ENCODE peak calls at places on chromosomes 11 and 22, in seven cellular contexts. One of them, this sample, is unnamed.
A peak's percentile ranks its signal among the peaks of the same experiment; 100 is the strongest.

GRCh38 chr11:36306888-36307287 is 10.8 kb downstream of the PRR5L start:
- DNase-seq in nephron progenitor cell: peak; percentile 41
- DNase-seq in BE2C: peak; percentile 15
- DNase-seq in epithelial cell of esophagus: peak; percentile 32
- DNase-seq in AG04449: no peak
- DNase-seq in sigmoid colon: no peak
- DNase-seq in adrenal gland: peak; percentile 53
- DNase-seq in this sample: no peak

GRCh38 chr11:100546714-100547113 is 140.4 kb upstream of the ARHGAP42 start:
- DNase-seq in nephron progenitor cell: no peak
- DNase-seq in adrenal gland: no peak
- DNase-seq in BE2C: no peak
- DNase-seq in sigmoid colon: no peak
- DNase-seq in AG04449: no peak
- DNase-seq in epithelial cell of esophagus: peak; percentile 96
- DNase-seq in this sample: no peak

GRCh38 chr11:62025429-62026105 is 58.1 kb upstream of the FTH1 start:
- DNase-seq in epithelial cell of esophagus: peak; percentile 99
- DNase-seq in nephron progenitor cell: no peak
- DNase-seq in adrenal gland: peak; percentile 68
- DNase-seq in sigmoid colon: peak; percentile 85
- DNase-seq in BE2C: no peak
- DNase-seq in AG04449: peak; percentile 55
- DNase-seq in this sample: no peak

GRCh38 chr11:2715716-2716350 is 16.0 kb upstream of the KCNQ1OT1 start:
- DNase-seq in BE2C: no peak
- DNase-seq in nephron progenitor cell: peak; percentile 65
- DNase-seq in epithelial cell of esophagus: no peak
- DNase-seq in adrenal gland: no peak
- DNase-seq in sigmoid colon: no peak
- DNase-seq in AG04449: no peak
- DNase-seq in this sample: no peak

GRCh38 chr11:85709983-85710382 is 24.0 kb upstream of the CCDC89 start:
- DNase-seq in BE2C: no peak
- DNase-seq in AG04449: no peak
- DNase-seq in nephron progenitor cell: no peak
- DNase-seq in epithelial cell of esophagus: no peak
- DNase-seq in sigmoid colon: no peak
- DNase-seq in adrenal gland: no peak
- DNase-seq in this sample: no peak

GRCh38 chr11:66868082-66868725 is 11.3 kb downstream of the LRFN4 start:
- DNase-seq in nephron progenitor cell: no peak
- DNase-seq in adrenal gland: no peak
- DNase-seq in sigmoid colon: no peak
- DNase-seq in AG04449: no peak
- DNase-seq in BE2C: no peak
- DNase-seq in epithelial cell of esophagus: no peak
- DNase-seq in this sample: no peak

GRCh38 chr11:18277560-18278271 is 11.7 kb downstream of the SAA1 start:
- DNase-seq in sigmoid colon: no peak
- DNase-seq in nephron progenitor cell: no peak
- DNase-seq in BE2C: no peak
- DNase-seq in epithelial cell of esophagus: no peak
- DNase-seq in AG04449: no peak
- DNase-seq in adrenal gland: no peak
- DNase-seq in this sample: no peak

GRCh38 chr11:11463397-11463796 is 110.3 kb upstream of the CSNK2A3 start:
- DNase-seq in adrenal gland: no peak
- DNase-seq in epithelial cell of esophagus: no peak
- DNase-seq in BE2C: peak; percentile 76
- DNase-seq in nephron progenitor cell: peak; percentile 60
- DNase-seq in sigmoid colon: no peak
- DNase-seq in AG04449: no peak
- DNase-seq in this sample: peak; percentile 93

GRCh38 chr22:22999473-22999872 is 70.8 kb upstream of the GNAZ start:
- DNase-seq in nephron progenitor cell: no peak
- DNase-seq in AG04449: no peak
- DNase-seq in sigmoid colon: no peak
- DNase-seq in epithelial cell of esophagus: peak; percentile 37
- DNase-seq in adrenal gland: no peak
- DNase-seq in BE2C: no peak
- DNase-seq in this sample: no peak

GRCh38 chr11:82195251-82195650 is 538.4 kb downstream of the FAM181B start:
- DNase-seq in nephron progenitor cell: no peak
- DNase-seq in BE2C: no peak
- DNase-seq in sigmoid colon: no peak
- DNase-seq in AG04449: no peak
- DNase-seq in epithelial cell of esophagus: no peak
- DNase-seq in adrenal gland: no peak
- DNase-seq in this sample: no peak

GRCh38 chr11:78493413-78493975 is 75.9 kb upstream of the GAB2 start:
- DNase-seq in sigmoid colon: no peak
- DNase-seq in BE2C: no peak
- DNase-seq in epithelial cell of esophagus: no peak
- DNase-seq in adrenal gland: no peak
- DNase-seq in AG04449: no peak
- DNase-seq in nephron progenitor cell: no peak
- DNase-seq in this sample: no peak

GRCh38 chr22:20552913-20553401 is 45.5 kb downstream of the MED15 start:
- DNase-seq in epithelial cell of esophagus: no peak
- DNase-seq in sigmoid colon: peak; percentile 67
- DNase-seq in nephron progenitor cell: no peak
- DNase-seq in BE2C: no peak
- DNase-seq in AG04449: no peak
- DNase-seq in adrenal gland: no peak
- DNase-seq in this sample: no peak

GRCh38 chr11:107293677-107294344 is 163.8 kb downstream of the CWF19L2 start:
- DNase-seq in epithelial cell of esophagus: no peak
- DNase-seq in nephron progenitor cell: peak; percentile 8
- DNase-seq in BE2C: peak; percentile 9
- DNase-seq in adrenal gland: no peak
- DNase-seq in sigmoid colon: no peak
- DNase-seq in AG04449: no peak
- DNase-seq in this sample: no peak

GRCh38 chr22:47053013-47053864 is 290.8 kb downstream of the TBC1D22A start:
- DNase-seq in sigmoid colon: no peak
- DNase-seq in adrenal gland: no peak
- DNase-seq in BE2C: no peak
- DNase-seq in nephron progenitor cell: no peak
- DNase-seq in epithelial cell of esophagus: no peak
- DNase-seq in AG04449: no peak
- DNase-seq in this sample: no peak

GRCh38 chr22:29205598-29206371 is at the start of gene EMID1:
- DNase-seq in epithelial cell of esophagus: peak; percentile 26
- DNase-seq in adrenal gland: peak; percentile 56
- DNase-seq in BE2C: peak; percentile 73
- DNase-seq in AG04449: no peak
- DNase-seq in nephron progenitor cell: peak; percentile 75
- DNase-seq in sigmoid colon: peak; percentile 76
- DNase-seq in this sample: no peak

GRCh38 chr11:7577226-7577882 is 63.6 kb downstream of the PPFIBP2 start:
- DNase-seq in nephron progenitor cell: no peak
- DNase-seq in adrenal gland: no peak
- DNase-seq in AG04449: no peak
- DNase-seq in sigmoid colon: peak; percentile 87
- DNase-seq in BE2C: peak; percentile 16
- DNase-seq in epithelial cell of esophagus: no peak
- DNase-seq in this sample: no peak

GRCh38 chr11:91100432-91100831 is 877.6 kb upstream of the CHORDC1 start:
- DNase-seq in epithelial cell of esophagus: peak; percentile 15
- DNase-seq in AG04449: peak; percentile 24
- DNase-seq in sigmoid colon: no peak
- DNase-seq in BE2C: no peak
- DNase-seq in nephron progenitor cell: no peak
- DNase-seq in adrenal gland: no peak
- DNase-seq in this sample: no peak

GRCh38 chr11:45501277-45501979 is 164.0 kb downstream of the CHST1 start:
- DNase-seq in adrenal gland: no peak
- DNase-seq in BE2C: no peak
- DNase-seq in nephron progenitor cell: peak; percentile 20
- DNase-seq in AG04449: no peak
- DNase-seq in epithelial cell of esophagus: no peak
- DNase-seq in sigmoid colon: no peak
- DNase-seq in this sample: no peak

GRCh38 chr11:10319691-10320090 is 14.8 kb downstream of the ADM start:
- DNase-seq in epithelial cell of esophagus: no peak
- DNase-seq in sigmoid colon: no peak
- DNase-seq in adrenal gland: no peak
- DNase-seq in AG04449: no peak
- DNase-seq in BE2C: no peak
- DNase-seq in nephron progenitor cell: no peak
- DNase-seq in this sample: no peak

GRCh38 chr22:25582946-25583345 is 18.5 kb downstream of the GRK3 start:
- DNase-seq in sigmoid colon: no peak
- DNase-seq in epithelial cell of esophagus: peak; percentile 11
- DNase-seq in adrenal gland: no peak
- DNase-seq in nephron progenitor cell: no peak
- DNase-seq in BE2C: no peak
- DNase-seq in AG04449: no peak
- DNase-seq in this sample: no peak

GRCh38 chr11:47127213-47127612 is 49.5 kb downstream of the ARFGAP2 start:
- DNase-seq in AG04449: no peak
- DNase-seq in adrenal gland: no peak
- DNase-seq in nephron progenitor cell: no peak
- DNase-seq in epithelial cell of esophagus: no peak
- DNase-seq in sigmoid colon: no peak
- DNase-seq in BE2C: no peak
- DNase-seq in this sample: no peak

GRCh38 chr22:34055525-34056200 is 135.4 kb upstream of the LARGE1 start:
- DNase-seq in epithelial cell of esophagus: peak; percentile 2
- DNase-seq in AG04449: no peak
- DNase-seq in sigmoid colon: no peak
- DNase-seq in BE2C: peak; percentile 6
- DNase-seq in adrenal gland: no peak
- DNase-seq in nephron progenitor cell: peak; percentile 44
- DNase-seq in this sample: no peak
- TF ChIP-seq CTCF in epithelial cell of esophagus: no peak
- TF ChIP-seq CTCF in AG04449: no peak
- TF ChIP-seq CTCF in sigmoid colon: no peak
- TF ChIP-seq CTCF in BE2C: no peak
- TF ChIP-seq CTCF in adrenal gland: no peak
- TF ChIP-seq CTCF in nephron progenitor cell: peak; percentile 27
- TF ChIP-seq CTCF in this sample: no peak

DNA sequence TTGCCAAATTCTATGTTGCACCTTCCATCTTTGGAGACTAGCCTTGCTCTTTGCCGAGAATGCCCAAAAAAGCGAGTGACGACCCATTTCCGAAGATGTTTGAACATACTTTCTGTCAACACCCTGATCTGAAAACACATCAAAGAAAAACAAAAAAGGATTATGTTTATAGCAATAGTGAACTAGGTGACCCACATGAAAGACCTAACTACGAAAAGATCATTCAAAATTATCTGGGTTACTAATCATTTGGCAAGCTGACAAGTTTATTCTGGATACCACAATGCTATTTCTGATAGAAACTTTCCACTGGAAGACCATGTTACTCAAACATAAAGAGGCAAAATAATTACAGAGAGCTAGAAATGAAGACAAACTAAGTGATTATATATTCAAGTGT is 27.0 kb downstream of the KCNJ1 start:
- DNase-seq in adrenal gland: no peak
- DNase-seq in BE2C: no peak
- DNase-seq in epithelial cell of esophagus: no peak
- DNase-seq in AG04449: no peak
- DNase-seq in nephron progenitor cell: no peak
- DNase-seq in sigmoid colon: no peak
- DNase-seq in this sample: no peak
- TF ChIP-seq CTCF in adrenal gland: no peak
- TF ChIP-seq CTCF in BE2C: no peak
- TF ChIP-seq CTCF in epithelial cell of esophagus: no peak
- TF ChIP-seq CTCF in AG04449: no peak
- TF ChIP-seq CTCF in nephron progenitor cell: no peak
- TF ChIP-seq CTCF in sigmoid colon: no peak
- TF ChIP-seq CTCF in this sample: no peak

DNA sequence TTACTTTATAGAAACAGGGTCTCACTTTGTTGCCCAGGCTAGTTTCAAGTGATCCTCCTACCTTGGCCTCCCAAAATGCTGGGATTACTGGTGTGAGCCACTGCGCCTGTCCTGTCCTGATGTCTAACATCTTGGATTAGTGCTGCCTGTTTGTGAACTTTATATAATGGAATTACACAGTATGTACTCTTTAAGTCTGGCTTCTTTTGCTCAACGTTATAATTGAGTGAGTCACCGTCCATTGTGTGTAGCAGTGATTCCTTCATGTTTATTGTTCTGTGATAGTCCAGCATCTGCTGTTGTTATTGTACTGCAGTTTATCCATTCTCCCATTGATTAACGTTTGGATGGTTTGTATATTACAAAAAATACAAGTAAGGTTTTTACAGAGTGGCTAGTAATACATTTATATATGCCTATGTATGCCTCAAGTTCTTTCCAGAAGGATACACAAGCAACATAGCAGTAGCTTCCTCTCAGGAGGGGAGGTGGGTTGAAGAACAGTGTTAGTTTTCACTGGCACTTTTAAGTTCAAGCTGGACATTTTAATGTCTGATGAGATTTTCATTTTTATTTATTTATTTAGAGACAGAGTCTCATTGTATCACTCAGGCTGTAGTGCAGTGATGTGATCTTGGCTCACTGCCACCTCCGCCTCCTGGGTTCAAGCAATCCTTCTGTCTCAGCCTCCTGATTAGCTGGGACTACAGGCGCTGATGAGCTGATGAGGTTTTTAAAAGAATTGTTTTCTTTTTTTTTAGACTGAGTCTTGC is 25.2 kb upstream of the MICALL1 start:
- DNase-seq in sigmoid colon: no peak
- DNase-seq in adrenal gland: no peak
- DNase-seq in AG04449: no peak
- DNase-seq in nephron progenitor cell: no peak
- DNase-seq in BE2C: no peak
- DNase-seq in epithelial cell of esophagus: peak; percentile 68
- DNase-seq in this sample: no peak
- TF ChIP-seq CTCF in sigmoid colon: no peak
- TF ChIP-seq CTCF in adrenal gland: no peak
- TF ChIP-seq CTCF in AG04449: no peak
- TF ChIP-seq CTCF in nephron progenitor cell: no peak
- TF ChIP-seq CTCF in BE2C: no peak
- TF ChIP-seq CTCF in epithelial cell of esophagus: no peak
- TF ChIP-seq CTCF in this sample: no peak

DNA sequence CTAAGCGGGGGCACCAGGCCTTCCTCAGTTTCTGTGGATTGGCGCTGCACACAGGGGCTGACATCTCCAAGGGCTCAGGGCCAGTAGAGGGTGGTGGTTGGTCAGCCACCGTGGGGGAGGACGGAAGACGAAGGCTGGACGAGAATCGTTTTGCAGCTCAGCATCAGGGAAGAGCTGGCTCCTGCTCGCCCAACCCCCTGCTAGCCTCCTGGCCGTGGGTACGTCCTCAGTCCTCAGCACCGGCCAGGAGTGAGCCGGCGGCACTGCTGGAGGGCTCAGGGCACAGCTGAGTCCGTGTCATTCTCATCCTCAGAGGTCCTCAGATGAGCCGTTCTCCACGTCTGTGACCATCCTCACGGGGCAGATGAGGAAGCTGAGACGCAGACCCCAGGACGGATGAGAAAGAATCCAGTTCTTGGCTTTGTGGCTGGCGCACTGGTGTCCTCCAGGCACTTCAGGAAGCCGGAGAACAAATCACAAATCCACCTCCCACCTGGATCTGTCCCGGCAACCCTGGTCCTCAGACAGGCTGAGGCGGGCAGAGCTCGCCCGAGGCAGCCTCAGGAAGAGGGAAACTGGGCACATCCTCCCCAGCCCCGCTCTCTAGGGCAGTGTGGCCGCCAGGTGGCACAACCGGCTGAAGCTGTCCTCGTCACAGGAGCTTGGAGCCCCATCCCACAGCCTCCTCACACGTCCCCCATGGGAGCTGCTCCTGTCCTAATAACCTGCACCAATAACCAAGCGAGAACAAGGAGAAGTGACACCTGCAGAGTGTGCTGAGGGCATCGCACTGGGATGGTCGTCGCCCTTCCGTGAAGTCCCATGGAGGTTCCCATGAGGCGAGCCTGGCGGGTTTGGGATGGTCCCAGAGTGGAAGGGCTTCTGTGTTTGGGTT is 393.7 kb downstream of the BRD1 start:
- DNase-seq in nephron progenitor cell: no peak
- DNase-seq in AG04449: no peak
- DNase-seq in adrenal gland: no peak
- DNase-seq in epithelial cell of esophagus: no peak
- DNase-seq in BE2C: peak; percentile 22
- DNase-seq in sigmoid colon: no peak
- DNase-seq in this sample: peak; percentile 80
- TF ChIP-seq CTCF in nephron progenitor cell: no peak
- TF ChIP-seq CTCF in AG04449: no peak
- TF ChIP-seq CTCF in adrenal gland: no peak
- TF ChIP-seq CTCF in epithelial cell of esophagus: no peak
- TF ChIP-seq CTCF in BE2C: no peak
- TF ChIP-seq CTCF in sigmoid colon: no peak
- TF ChIP-seq CTCF in this sample: no peak

This sample was measured in osteocyte.